ENCODE peak calls at places on chromosomes 6 and 20, in four cellular contexts. One of them, this sample, is unnamed. For H3K36me3 and H3K4me1, the result is how much of the 10 kb centered on the place peaks cover.

GRCh38 chr6:108727966-108728730 is 120.1 kb upstream of the ARMC2 start:
- DNase-seq in MM.1S: no peak
- DNase-seq in neural progenitor cell: no peak
- DNase-seq in HCT116: no peak
- DNase-seq in this sample: no peak

GRCh38 chr20:47318596-47319516 is 37.6 kb downstream of the ZMYND8 start:
- DNase-seq in MM.1S: no peak
- DNase-seq in neural progenitor cell: peak
- DNase-seq in HCT116: no peak
- DNase-seq in this sample: peak

GRCh38 chr6:5782783-5783567 is 223.8 kb downstream of the NRN1 start:
- DNase-seq in MM.1S: no peak
- DNase-seq in neural progenitor cell: no peak
- DNase-seq in HCT116: no peak
- DNase-seq in this sample: peak

GRCh38 chr20:34249291-34249690 is 8.1 kb downstream of the ASIP start:
- DNase-seq in MM.1S: peak
- DNase-seq in neural progenitor cell: no peak
- DNase-seq in HCT116: no peak
- DNase-seq in this sample: peak

GRCh38 chr6:431986-432385 is 40.4 kb downstream of the IRF4 start:
- DNase-seq in MM.1S: no peak
- DNase-seq in neural progenitor cell: no peak
- DNase-seq in HCT116: no peak
- DNase-seq in this sample: no peak

GRCh38 chr6:56690519-56691200 is 48.0 kb upstream of the DST start:
- DNase-seq in MM.1S: no peak
- DNase-seq in neural progenitor cell: no peak
- DNase-seq in HCT116: no peak
- DNase-seq in this sample: peak

GRCh38 chr6:99779631-99780555 is 173.3 kb downstream of the PRDM13 start:
- DNase-seq in MM.1S: no peak
- DNase-seq in neural progenitor cell: no peak
- DNase-seq in HCT116: no peak
- DNase-seq in this sample: no peak

GRCh38 chr6:75291331-75291730 is 6.7 kb upstream of the TMEM30A start:
- DNase-seq in MM.1S: no peak
- DNase-seq in neural progenitor cell: no peak
- DNase-seq in HCT116: no peak
- DNase-seq in this sample: no peak

GRCh38 chr6:7725849-7726415 is at the start of gene BMP6:
- DNase-seq in MM.1S: peak
- DNase-seq in neural progenitor cell: peak
- DNase-seq in HCT116: peak
- DNase-seq in this sample: peak

GRCh38 chr20:38932457-38933120 is 6.4 kb downstream of the FAM83D start:
- DNase-seq in MM.1S: no peak
- DNase-seq in neural progenitor cell: no peak
- DNase-seq in HCT116: no peak
- DNase-seq in this sample: peak

GRCh38 chr6:2875840-2876207 is 27.3 kb downstream of the SERPINB9 start:
- DNase-seq in MM.1S: no peak
- DNase-seq in neural progenitor cell: peak
- DNase-seq in HCT116: no peak
- DNase-seq in this sample: peak

GRCh38 chr6:80280258-80281010 is 174.0 kb downstream of the BCKDHB start:
- DNase-seq in MM.1S: no peak
- DNase-seq in neural progenitor cell: no peak
- DNase-seq in HCT116: no peak
- DNase-seq in this sample: peak

GRCh38 chr20:41984031-41984430 is 365.9 kb upstream of the CHD6 start:
- DNase-seq in MM.1S: peak
- DNase-seq in neural progenitor cell: no peak
- DNase-seq in HCT116: no peak
- DNase-seq in this sample: no peak

GRCh38 chr6:5337573-5337972 is 76.3 kb downstream of the FARS2 start:
- DNase-seq in MM.1S: no peak
- DNase-seq in neural progenitor cell: no peak
- DNase-seq in HCT116: no peak
- DNase-seq in this sample: peak

GRCh38 chr6:82268301-82268846 is 20.8 kb upstream of the IBTK start:
- DNase-seq in MM.1S: no peak
- DNase-seq in neural progenitor cell: no peak
- DNase-seq in HCT116: no peak
- DNase-seq in this sample: no peak

GRCh38 chr6:54878705-54879104 is 32.1 kb downstream of the FAM83B start:
- DNase-seq in MM.1S: no peak
- DNase-seq in neural progenitor cell: no peak
- DNase-seq in HCT116: no peak
- DNase-seq in this sample: no peak

GRCh38 chr20:60132162-60132826 is 174.1 kb downstream of the CDH26 start:
- DNase-seq in MM.1S: no peak
- DNase-seq in neural progenitor cell: no peak
- DNase-seq in HCT116: no peak
- DNase-seq in this sample: no peak

GRCh38 chr6:36024154-36024760 is at the start of gene SLC26A8:
- DNase-seq in MM.1S: no peak
- DNase-seq in neural progenitor cell: peak
- DNase-seq in HCT116: no peak
- DNase-seq in this sample: no peak

GRCh38 chr20:40563296-40563950 is 125.6 kb downstream of the MAFB start:
- DNase-seq in MM.1S: no peak
- DNase-seq in neural progenitor cell: no peak
- DNase-seq in HCT116: peak
- DNase-seq in this sample: peak

GRCh38 chr6:53582963-53583362 is 38.1 kb upstream of the GCLC start:
- DNase-seq in MM.1S: no peak
- DNase-seq in neural progenitor cell: no peak
- DNase-seq in HCT116: no peak
- DNase-seq in this sample: peak

GRCh38 chr6:22828179-22829062 is 259.1 kb downstream of the HDGFL1 start:
- DNase-seq in MM.1S: no peak
- DNase-seq in neural progenitor cell: peak
- DNase-seq in HCT116: peak
- DNase-seq in this sample: peak

GRCh38 chr6:11354019-11354418 is 121.6 kb upstream of the NEDD9 start:
- DNase-seq in MM.1S: no peak
- DNase-seq in neural progenitor cell: no peak
- DNase-seq in HCT116: no peak
- DNase-seq in this sample: peak

GRCh38 chr6:167237438-167237837 is 53.7 kb upstream of the UNC93A start:
- DNase-seq in MM.1S: no peak
- DNase-seq in neural progenitor cell: no peak
- DNase-seq in HCT116: no peak
- DNase-seq in this sample: no peak

GRCh38 chr6:167238169-167238693 is 52.9 kb upstream of the UNC93A start:
- DNase-seq in MM.1S: peak
- DNase-seq in neural progenitor cell: no peak
- DNase-seq in HCT116: no peak
- DNase-seq in this sample: no peak

GRCh38 chr6:167235421-167236238 is 55.5 kb upstream of the UNC93A start:
- DNase-seq in MM.1S: no peak
- DNase-seq in neural progenitor cell: no peak
- DNase-seq in HCT116: no peak
- DNase-seq in this sample: no peak

GRCh38 chr6:167235005-167235404 is 56.1 kb upstream of the UNC93A start:
- DNase-seq in MM.1S: no peak
- DNase-seq in neural progenitor cell: no peak
- DNase-seq in HCT116: no peak
- DNase-seq in this sample: no peak

GRCh38 chr6:167236239-167236571 is 54.9 kb upstream of the UNC93A start:
- DNase-seq in MM.1S: no peak
- DNase-seq in neural progenitor cell: no peak
- DNase-seq in HCT116: no peak
- DNase-seq in this sample: no peak
- H3K36me3 ChIP-seq in MM.1S: under half
- H3K36me3 ChIP-seq in neural progenitor cell: under half
- H3K36me3 ChIP-seq in HCT116: under half
- H3K36me3 ChIP-seq in this sample: under half

GRCh38 chr6:19394687-19395086 is 442.5 kb upstream of the ID4 start:
- DNase-seq in MM.1S: no peak
- DNase-seq in neural progenitor cell: no peak
- DNase-seq in HCT116: no peak
- DNase-seq in this sample: no peak

GRCh38 chr6:19399406-19399805 is 437.8 kb upstream of the ID4 start:
- DNase-seq in MM.1S: no peak
- DNase-seq in neural progenitor cell: no peak
- DNase-seq in HCT116: no peak
- DNase-seq in this sample: peak

GRCh38 chr6:19394051-19394450 is 443.1 kb upstream of the ID4 start:
- DNase-seq in MM.1S: no peak
- DNase-seq in neural progenitor cell: no peak
- DNase-seq in HCT116: no peak
- DNase-seq in this sample: no peak

GRCh38 chr6:19395316-19395715 is 441.9 kb upstream of the ID4 start:
- DNase-seq in MM.1S: no peak
- DNase-seq in neural progenitor cell: no peak
- DNase-seq in HCT116: no peak
- DNase-seq in this sample: no peak
- TF ChIP-seq EZH2phosphoT487 in MM.1S: no peak
- TF ChIP-seq EZH2phosphoT487 in neural progenitor cell: no peak
- TF ChIP-seq EZH2phosphoT487 in HCT116: no peak
- TF ChIP-seq EZH2phosphoT487 in this sample: no peak

DNA sequence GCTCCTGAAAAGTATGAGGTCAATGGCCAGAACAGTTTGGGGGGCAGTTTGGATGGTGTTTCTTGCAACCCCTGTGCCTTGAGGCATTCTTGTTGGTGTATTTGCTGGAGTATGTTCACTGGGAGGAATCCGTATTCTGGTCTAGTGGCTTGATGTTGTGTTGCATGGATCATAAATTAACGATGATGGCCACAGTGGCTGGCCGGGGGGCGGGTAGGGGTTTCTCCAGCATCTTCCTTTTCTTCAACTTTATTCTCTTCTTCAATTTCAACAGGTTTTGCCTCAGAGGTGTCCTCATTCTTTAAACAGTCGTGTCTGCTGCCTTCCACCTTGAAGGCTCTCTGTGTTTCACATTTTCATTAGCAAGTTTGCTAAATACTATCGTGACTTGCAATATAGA is 43.0 kb upstream of the THBS2 start:
- DNase-seq in MM.1S: no peak
- DNase-seq in neural progenitor cell: no peak
- DNase-seq in HCT116: no peak
- DNase-seq in this sample: no peak
- H3K4me1 ChIP-seq in MM.1S: under half
- H3K4me1 ChIP-seq in neural progenitor cell: under half
- H3K4me1 ChIP-seq in HCT116: under half
- H3K4me1 ChIP-seq in this sample: under half

DNA sequence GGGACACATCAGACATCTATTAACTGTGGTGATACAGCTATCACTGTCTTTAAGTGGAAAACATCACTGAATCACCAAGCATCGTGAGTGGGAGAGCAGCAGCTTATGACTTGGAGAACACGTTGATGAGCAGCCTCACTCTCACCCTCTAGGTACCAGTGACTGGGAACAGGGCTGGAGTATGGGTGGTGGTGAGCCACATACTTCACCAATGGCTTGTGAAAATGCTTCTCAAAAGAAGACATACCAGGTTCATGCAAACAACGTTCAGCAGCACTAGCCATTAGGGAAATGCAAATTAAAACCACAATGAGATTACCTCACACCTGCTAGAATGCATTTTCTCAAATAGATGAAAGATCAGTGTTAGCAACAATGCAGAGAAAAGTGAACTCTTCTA is 25.3 kb downstream of the SNX5 start:
- DNase-seq in MM.1S: peak
- DNase-seq in neural progenitor cell: no peak
- DNase-seq in HCT116: no peak
- DNase-seq in this sample: no peak
- H3K36me3 ChIP-seq in MM.1S: under half
- H3K36me3 ChIP-seq in neural progenitor cell: under half
- H3K36me3 ChIP-seq in HCT116: half or more
- H3K36me3 ChIP-seq in this sample: half or more

DNA sequence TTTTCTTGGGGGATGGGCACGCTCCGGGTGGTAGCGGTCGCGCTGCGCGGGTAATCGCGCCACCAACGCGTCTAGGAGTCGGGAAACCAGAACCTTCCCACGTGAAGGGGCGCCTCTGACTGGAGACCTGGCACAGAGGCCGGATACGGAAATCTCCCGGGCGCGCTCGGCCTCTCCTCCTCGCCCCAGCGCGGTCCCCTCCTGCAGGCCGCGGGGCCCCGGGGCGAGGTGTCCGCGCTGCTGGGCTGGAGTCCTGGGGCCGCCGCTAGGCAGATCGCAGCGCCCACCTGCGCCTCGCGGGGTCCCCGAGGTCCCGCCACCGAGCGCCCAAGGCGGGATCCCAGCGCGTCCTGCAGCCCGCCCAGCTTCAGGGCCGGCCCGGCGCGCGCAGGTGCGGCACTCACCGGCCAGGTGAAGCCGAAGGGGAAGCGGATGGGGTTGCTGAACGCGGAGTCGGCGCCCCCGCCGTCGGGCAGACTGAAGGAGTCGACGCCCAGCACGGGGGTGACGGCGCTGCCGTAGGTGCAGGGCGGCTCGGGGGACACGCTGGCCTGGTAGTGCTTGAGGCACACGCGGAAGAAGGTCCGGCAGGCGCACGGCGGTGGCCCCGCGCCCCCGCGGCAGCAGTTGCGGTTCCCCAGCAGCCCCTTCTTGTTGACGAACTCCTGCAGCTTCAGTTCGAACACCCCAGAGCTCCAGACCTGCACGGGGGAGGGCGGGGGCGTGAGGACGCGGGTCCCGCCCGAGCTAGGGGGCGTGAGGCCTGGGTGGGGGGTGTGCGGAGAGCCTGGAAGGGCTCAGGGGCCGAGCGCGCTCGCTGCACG is 1.6 kb downstream of the DLL1 start:
- DNase-seq in MM.1S: no peak
- DNase-seq in neural progenitor cell: peak
- DNase-seq in HCT116: no peak
- DNase-seq in this sample: peak
- TF ChIP-seq EZH2phosphoT487 in MM.1S: no peak
- TF ChIP-seq EZH2phosphoT487 in neural progenitor cell: no peak
- TF ChIP-seq EZH2phosphoT487 in HCT116: no peak
- TF ChIP-seq EZH2phosphoT487 in this sample: no peak

DNA sequence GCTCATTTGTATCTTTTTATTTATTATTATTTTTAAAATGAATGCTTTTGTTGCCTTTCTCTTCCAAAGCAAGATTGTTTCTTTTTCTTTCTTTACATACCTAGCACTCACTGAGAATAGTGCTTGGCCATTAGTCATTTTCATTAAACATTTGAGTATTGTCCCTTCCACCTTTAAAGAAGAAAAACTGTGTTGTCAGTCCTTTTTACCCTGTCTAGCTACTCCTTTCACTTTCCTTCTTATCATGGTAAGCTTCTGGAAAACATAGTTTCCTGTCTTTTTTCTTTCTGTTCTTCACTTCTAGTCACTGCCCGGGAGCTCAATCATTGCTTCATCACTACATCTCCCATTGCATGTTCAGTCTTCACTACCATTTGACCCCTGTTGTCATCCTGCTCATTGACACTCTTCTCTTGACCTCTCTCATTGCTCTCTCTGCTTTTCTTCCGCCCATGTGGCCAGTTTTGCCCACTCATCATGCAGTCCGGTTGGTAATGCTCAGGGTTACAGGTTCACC is 12.2 kb downstream of the VAPB start:
- DNase-seq in MM.1S: no peak
- DNase-seq in neural progenitor cell: no peak
- DNase-seq in HCT116: no peak
- DNase-seq in this sample: no peak
- H3K4me1 ChIP-seq in MM.1S: under half
- H3K4me1 ChIP-seq in neural progenitor cell: under half
- H3K4me1 ChIP-seq in HCT116: under half
- H3K4me1 ChIP-seq in this sample: under half